ENCODE peak calls at places on chromosomes 12 and 14, in seven cellular contexts. G is RWPE1; Z is activated CD4-positive, alpha-beta memory T cell treated with anti-CD3 and anti-CD28 coated beads, Interleukin-2, amount 10 ng/mL, durations not matched to agents 7 days and 5 days; O is lower leg skin; E is endothelial cell of umbilical vein; H is occipital lobe; F is smooth muscle cell of the brain vasculature. A is an unnamed sample.

GRCh38 chr12:113065126-113066007 is 8.8 kb downstream of the DTX1 start:
- DNase-seq in H (no peak), F (no peak), Z (no peak), E (no peak), G (peak), O (no peak), A (no peak)

GRCh38 chr12:388547-389137 is 478 bp downstream of the KDM5A start:
- DNase-seq in O (peak), F (peak), H (no peak), G (peak), E (peak), Z (peak), A (no peak)

GRCh38 chr14:91237219-91237618 is 7.3 kb downstream of the GPR68 start:
- DNase-seq in G (no peak), O (no peak), Z (no peak), H (no peak), E (peak), F (no peak), A (no peak)

GRCh38 chr12:104790296-104791125 is 167.6 kb downstream of the SLC41A2 start:
- DNase-seq in O (peak), F (no peak), G (peak), H (no peak), E (peak), Z (peak), A (no peak)

GRCh38 chr12:58916891-58917570 is 3.3 kb downstream of the LRIG3 start:
- DNase-seq in F (peak), G (no peak), H (no peak), Z (no peak), O (no peak), E (peak), A (no peak)

GRCh38 chr12:28905220-28905940 is 243.7 kb upstream of the FAR2 start:
- DNase-seq in H (no peak), F (no peak), Z (no peak), O (no peak), G (no peak), E (peak), A (no peak)

GRCh38 chr12:40390980-40391379 is 166.2 kb downstream of the LRRK2 start:
- DNase-seq in F (no peak), O (no peak), Z (no peak), E (no peak), G (no peak), H (no peak), A (no peak)

GRCh38 chr12:102440109-102440405 is 40.3 kb downstream of the IGF1 start:
- DNase-seq in E (no peak), O (no peak), Z (no peak), H (no peak), F (no peak), G (no peak), A (no peak)

GRCh38 chr12:115370650-115371049 is 686.7 kb upstream of the TBX3 start:
- DNase-seq in Z (no peak), H (no peak), G (no peak), O (no peak), E (no peak), F (no peak), A (no peak)

GRCh38 chr14:34232790-34233189 is 229.2 kb downstream of the SPTSSA start:
- DNase-seq in F (no peak), E (no peak), Z (no peak), O (no peak), G (no peak), H (no peak), A (no peak)

GRCh38 chr12:116241157-116241772 is 36.2 kb downstream of the MED13L start:
- DNase-seq in G (peak), Z (no peak), E (peak), F (no peak), O (no peak), H (no peak), A (no peak)